ENCODE peak calls at places on chromosomes 12 and 14, in four cellular contexts. One of them, this sample, is unnamed.
A peak's percentile ranks its signal among the peaks of the same experiment; 100 is the strongest.

GRCh38 chr14:60999536-60999935 is 18.5 kb downstream of the SLC38A6 start:
- DNase-seq in fibroblast of mammary gland: no peak
- DNase-seq in CD8-positive, alpha-beta T cell: no peak
- DNase-seq in activated CD4-positive, alpha-beta T cell treated with anti-CD3 and anti-CD28 coated beads, Interleukin-2, amount 10 ng/mL, durations not matched to agents 7 days and 5 days: no peak
- DNase-seq in this sample: no peak

GRCh38 chr12:84508943-84509342 is 403.7 kb downstream of the SLC6A15 start:
- DNase-seq in CD8-positive, alpha-beta T cell: no peak
- DNase-seq in activated CD4-positive, alpha-beta T cell treated with anti-CD3 and anti-CD28 coated beads, Interleukin-2, amount 10 ng/mL, durations not matched to agents 7 days and 5 days: no peak
- DNase-seq in fibroblast of mammary gland: no peak
- DNase-seq in this sample: no peak

GRCh38 chr14:92704036-92704804 is 44.2 kb downstream of the LGMN start:
- DNase-seq in fibroblast of mammary gland: no peak
- DNase-seq in CD8-positive, alpha-beta T cell: no peak
- DNase-seq in activated CD4-positive, alpha-beta T cell treated with anti-CD3 and anti-CD28 coated beads, Interleukin-2, amount 10 ng/mL, durations not matched to agents 7 days and 5 days: no peak
- DNase-seq in this sample: no peak

GRCh38 chr12:65278576-65279386 is at the start of gene MSRB3:
- DNase-seq in activated CD4-positive, alpha-beta T cell treated with anti-CD3 and anti-CD28 coated beads, Interleukin-2, amount 10 ng/mL, durations not matched to agents 7 days and 5 days: peak; percentile 19
- DNase-seq in CD8-positive, alpha-beta T cell: no peak
- DNase-seq in fibroblast of mammary gland: peak; percentile 60
- DNase-seq in this sample: no peak

GRCh38 chr14:35287481-35288013 is 4.6 kb upstream of the PSMA6 start:
- DNase-seq in fibroblast of mammary gland: peak; percentile 38
- DNase-seq in CD8-positive, alpha-beta T cell: no peak
- DNase-seq in activated CD4-positive, alpha-beta T cell treated with anti-CD3 and anti-CD28 coated beads, Interleukin-2, amount 10 ng/mL, durations not matched to agents 7 days and 5 days: no peak
- DNase-seq in this sample: no peak

GRCh38 chr12:24709201-24709600 is 239.7 kb downstream of the BCAT1 start:
- DNase-seq in fibroblast of mammary gland: peak; percentile 59
- DNase-seq in CD8-positive, alpha-beta T cell: no peak
- DNase-seq in activated CD4-positive, alpha-beta T cell treated with anti-CD3 and anti-CD28 coated beads, Interleukin-2, amount 10 ng/mL, durations not matched to agents 7 days and 5 days: no peak
- DNase-seq in this sample: no peak

GRCh38 chr12:64387201-64387816 is 3.2 kb downstream of the C12orf56 start:
- DNase-seq in activated CD4-positive, alpha-beta T cell treated with anti-CD3 and anti-CD28 coated beads, Interleukin-2, amount 10 ng/mL, durations not matched to agents 7 days and 5 days: no peak
- DNase-seq in fibroblast of mammary gland: no peak
- DNase-seq in CD8-positive, alpha-beta T cell: no peak
- DNase-seq in this sample: no peak

GRCh38 chr12:131091413-131091975 is 137.8 kb downstream of the ADGRD1 start:
- DNase-seq in activated CD4-positive, alpha-beta T cell treated with anti-CD3 and anti-CD28 coated beads, Interleukin-2, amount 10 ng/mL, durations not matched to agents 7 days and 5 days: no peak
- DNase-seq in fibroblast of mammary gland: no peak
- DNase-seq in CD8-positive, alpha-beta T cell: no peak
- DNase-seq in this sample: no peak

GRCh38 chr14:91149462-91149861 is 35.6 kb downstream of the DGLUCY start:
- DNase-seq in activated CD4-positive, alpha-beta T cell treated with anti-CD3 and anti-CD28 coated beads, Interleukin-2, amount 10 ng/mL, durations not matched to agents 7 days and 5 days: no peak
- DNase-seq in fibroblast of mammary gland: peak; percentile 100
- DNase-seq in CD8-positive, alpha-beta T cell: no peak
- DNase-seq in this sample: no peak

GRCh38 chr12:4984971-4985370 is 58.7 kb upstream of the KCNA5 start:
- DNase-seq in CD8-positive, alpha-beta T cell: no peak
- DNase-seq in activated CD4-positive, alpha-beta T cell treated with anti-CD3 and anti-CD28 coated beads, Interleukin-2, amount 10 ng/mL, durations not matched to agents 7 days and 5 days: no peak
- DNase-seq in fibroblast of mammary gland: no peak
- DNase-seq in this sample: peak; percentile 75

GRCh38 chr14:70920608-70921007 is 13.3 kb downstream of the PCNX1 start:
- DNase-seq in fibroblast of mammary gland: no peak
- DNase-seq in CD8-positive, alpha-beta T cell: no peak
- DNase-seq in activated CD4-positive, alpha-beta T cell treated with anti-CD3 and anti-CD28 coated beads, Interleukin-2, amount 10 ng/mL, durations not matched to agents 7 days and 5 days: no peak
- DNase-seq in this sample: no peak

GRCh38 chr14:85590784-85591183 is 60.8 kb downstream of the FLRT2 start:
- DNase-seq in fibroblast of mammary gland: peak; percentile 36
- DNase-seq in CD8-positive, alpha-beta T cell: no peak
- DNase-seq in activated CD4-positive, alpha-beta T cell treated with anti-CD3 and anti-CD28 coated beads, Interleukin-2, amount 10 ng/mL, durations not matched to agents 7 days and 5 days: no peak
- DNase-seq in this sample: no peak

GRCh38 chr14:76844223-76844622 is 18.0 kb downstream of the LRRC74A start:
- DNase-seq in CD8-positive, alpha-beta T cell: peak; percentile 72
- DNase-seq in activated CD4-positive, alpha-beta T cell treated with anti-CD3 and anti-CD28 coated beads, Interleukin-2, amount 10 ng/mL, durations not matched to agents 7 days and 5 days: peak; percentile 75
- DNase-seq in fibroblast of mammary gland: peak; percentile 61
- DNase-seq in this sample: no peak

GRCh38 chr12:131087991-131088700 is 134.4 kb downstream of the ADGRD1 start:
- DNase-seq in CD8-positive, alpha-beta T cell: peak; percentile 44
- DNase-seq in fibroblast of mammary gland: no peak
- DNase-seq in activated CD4-positive, alpha-beta T cell treated with anti-CD3 and anti-CD28 coated beads, Interleukin-2, amount 10 ng/mL, durations not matched to agents 7 days and 5 days: no peak
- DNase-seq in this sample: no peak

GRCh38 chr14:82951171-82951570 is 1417.5 kb upstream of the SEL1L start:
- DNase-seq in activated CD4-positive, alpha-beta T cell treated with anti-CD3 and anti-CD28 coated beads, Interleukin-2, amount 10 ng/mL, durations not matched to agents 7 days and 5 days: no peak
- DNase-seq in fibroblast of mammary gland: no peak
- DNase-seq in CD8-positive, alpha-beta T cell: no peak
- DNase-seq in this sample: no peak

GRCh38 chr12:49507139-49507538 is 31.7 kb upstream of the KCNH3 start:
- DNase-seq in activated CD4-positive, alpha-beta T cell treated with anti-CD3 and anti-CD28 coated beads, Interleukin-2, amount 10 ng/mL, durations not matched to agents 7 days and 5 days: no peak
- DNase-seq in fibroblast of mammary gland: peak; percentile 88
- DNase-seq in CD8-positive, alpha-beta T cell: no peak
- DNase-seq in this sample: no peak

GRCh38 chr14:68793734-68794129 is 865 bp upstream of the ZFP36L1 start:
- DNase-seq in activated CD4-positive, alpha-beta T cell treated with anti-CD3 and anti-CD28 coated beads, Interleukin-2, amount 10 ng/mL, durations not matched to agents 7 days and 5 days: no peak
- DNase-seq in fibroblast of mammary gland: no peak
- DNase-seq in CD8-positive, alpha-beta T cell: no peak
- DNase-seq in this sample: no peak

GRCh38 chr14:54893151-54893760 is 9.4 kb downstream of the GCH1 start:
- DNase-seq in fibroblast of mammary gland: peak; percentile 69
- DNase-seq in CD8-positive, alpha-beta T cell: no peak
- DNase-seq in activated CD4-positive, alpha-beta T cell treated with anti-CD3 and anti-CD28 coated beads, Interleukin-2, amount 10 ng/mL, durations not matched to agents 7 days and 5 days: peak; percentile 59
- DNase-seq in this sample: peak; percentile 49

GRCh38 chr14:68307769-68308168 is 485.1 kb downstream of the ZFP36L1 start:
- DNase-seq in activated CD4-positive, alpha-beta T cell treated with anti-CD3 and anti-CD28 coated beads, Interleukin-2, amount 10 ng/mL, durations not matched to agents 7 days and 5 days: no peak
- DNase-seq in fibroblast of mammary gland: peak; percentile 62
- DNase-seq in CD8-positive, alpha-beta T cell: no peak
- DNase-seq in this sample: no peak

GRCh38 chr12:116159175-116159574 is 118.3 kb downstream of the MED13L start:
- DNase-seq in CD8-positive, alpha-beta T cell: no peak
- DNase-seq in fibroblast of mammary gland: peak; percentile 62
- DNase-seq in activated CD4-positive, alpha-beta T cell treated with anti-CD3 and anti-CD28 coated beads, Interleukin-2, amount 10 ng/mL, durations not matched to agents 7 days and 5 days: no peak
- DNase-seq in this sample: peak; percentile 51

GRCh38 chr14:54570651-54571415 is 3.9 kb downstream of the SAMD4A start:
- DNase-seq in fibroblast of mammary gland: peak; percentile 92
- DNase-seq in activated CD4-positive, alpha-beta T cell treated with anti-CD3 and anti-CD28 coated beads, Interleukin-2, amount 10 ng/mL, durations not matched to agents 7 days and 5 days: no peak
- DNase-seq in CD8-positive, alpha-beta T cell: no peak
- DNase-seq in this sample: no peak

GRCh38 chr12:124716208-124717141 is 147.2 kb downstream of the SCARB1 start:
- DNase-seq in CD8-positive, alpha-beta T cell: no peak
- DNase-seq in fibroblast of mammary gland: no peak
- DNase-seq in activated CD4-positive, alpha-beta T cell treated with anti-CD3 and anti-CD28 coated beads, Interleukin-2, amount 10 ng/mL, durations not matched to agents 7 days and 5 days: no peak
- DNase-seq in this sample: no peak

GRCh38 chr14:70585221-70585620 is 15.2 kb downstream of the MED6 start:
- DNase-seq in activated CD4-positive, alpha-beta T cell treated with anti-CD3 and anti-CD28 coated beads, Interleukin-2, amount 10 ng/mL, durations not matched to agents 7 days and 5 days: peak; percentile 27
- DNase-seq in fibroblast of mammary gland: peak; percentile 18
- DNase-seq in CD8-positive, alpha-beta T cell: no peak
- DNase-seq in this sample: no peak

GRCh38 chr14:98411154-98411553 is 860.8 kb downstream of the BCL11B start:
- DNase-seq in CD8-positive, alpha-beta T cell: no peak
- DNase-seq in fibroblast of mammary gland: no peak
- DNase-seq in activated CD4-positive, alpha-beta T cell treated with anti-CD3 and anti-CD28 coated beads, Interleukin-2, amount 10 ng/mL, durations not matched to agents 7 days and 5 days: no peak
- DNase-seq in this sample: no peak

GRCh38 chr12:100077367-100077766 is 65.3 kb downstream of the BLTP3B start:
- DNase-seq in fibroblast of mammary gland: peak; percentile 35
- DNase-seq in CD8-positive, alpha-beta T cell: no peak
- DNase-seq in activated CD4-positive, alpha-beta T cell treated with anti-CD3 and anti-CD28 coated beads, Interleukin-2, amount 10 ng/mL, durations not matched to agents 7 days and 5 days: no peak
- DNase-seq in this sample: no peak

This sample was measured in NCI-H2081.